ENCODE peak calls at places on chromosomes 13 and 19, in five cellular contexts. F is IMR-90, W is mesenchymal stem cell, P is H1, C is neuronal stem cell. Y is an unnamed sample.

GRCh38 chr19:53966931-53967330 is 4.2 kb downstream of the CACNG8 start:
- DNase-seq in C (no peak), P (no peak), W (no peak), F (no peak), Y (no peak)

GRCh38 chr13:23279321-23279720 is 98.5 kb downstream of the SGCG start:
- DNase-seq in C (no peak), F (no peak), P (no peak), W (peak), Y (no peak)

GRCh38 chr19:861756-862528 is 2.5 kb downstream of the CFD start:
- DNase-seq in F (no peak), P (peak), W (peak), C (peak), Y (peak)

GRCh38 chr13:31538067-31539042 is 201.0 kb upstream of the RXFP2 start:
- DNase-seq in C (no peak), F (peak), P (no peak), W (peak), Y (peak)

GRCh38 chr19:50046649-50047503 is 21.1 kb downstream of the ZNF473 start:
- DNase-seq in C (no peak), F (peak), W (no peak), P (no peak), Y (peak)

GRCh38 chr19:18967358-18968146 is 26.5 kb upstream of the HOMER3 start:
- DNase-seq in P (no peak), F (peak), W (peak), C (no peak), Y (peak)

GRCh38 chr13:37207646-37208045 is 102.2 kb upstream of the CSNK1A1L start:
- DNase-seq in P (no peak), W (no peak), C (no peak), F (no peak), Y (no peak)

GRCh38 chr19:5250127-5250659 is 90.4 kb downstream of the PTPRS start:
- DNase-seq in C (no peak), F (no peak), W (no peak), P (no peak), Y (no peak)

GRCh38 chr13:39767791-39768564 is 112.5 kb downstream of the COG6 start:
- DNase-seq in W (no peak), F (no peak), P (no peak), C (no peak), Y (no peak)

GRCh38 chr19:51158474-51159129 is 16.5 kb downstream of the SIGLEC7 start:
- DNase-seq in W (peak), P (peak), C (peak), F (peak), Y (no peak)

GRCh38 chr13:91291078-91291477 is 56.4 kb upstream of the MIR17HG start:
- DNase-seq in F (no peak), P (no peak), W (no peak), C (no peak), Y (no peak)

GRCh38 chr13:44575741-44576395 is at the start of gene TSC22D1:
- DNase-seq in F (peak), P (no peak), C (no peak), W (peak), Y (peak)

GRCh38 chr13:110714798-110715394 is 1.4 kb downstream of the ING1 start:
- DNase-seq in P (no peak), F (peak), W (no peak), C (peak), Y (peak)

GRCh38 chr13:42494157-42494556 is 79.8 kb upstream of the TNFSF11 start:
- DNase-seq in F (no peak), P (no peak), C (no peak), W (peak), Y (no peak)

GRCh38 chr19:6069268-6069771 is 41.0 kb downstream of the RFX2 start:
- DNase-seq in P (no peak), C (no peak), W (no peak), F (no peak), Y (no peak)

GRCh38 chr19:15902254-15902653 is 4.4 kb upstream of the CYP4F2 start:
- DNase-seq in C (no peak), F (no peak), P (no peak), W (no peak), Y (no peak)

GRCh38 chr13:104683789-104684188 is 1617.6 kb upstream of the SLC10A2 start:
- DNase-seq in C (no peak), W (no peak), P (no peak), F (no peak), Y (no peak)

GRCh38 chr19:55080915-55081772 is 5.5 kb downstream of the EPS8L1 start:
- DNase-seq in P (peak), F (peak), W (peak), C (no peak), Y (peak)

GRCh38 chr13:112113355-112113754 is 46.4 kb downstream of the SOX1 start:
- DNase-seq in W (no peak), F (no peak), C (no peak), P (no peak), Y (no peak)

GRCh38 chr13:87497426-87497825 is 173.7 kb upstream of the SLITRK5 start:
- DNase-seq in F (no peak), P (no peak), C (no peak), W (no peak), Y (no peak)

GRCh38 chr13:91719033-91719432 is 320.6 kb downstream of the GPC5 start:
- DNase-seq in C (no peak), F (peak), W (peak), P (no peak), Y (no peak)

GRCh38 chr13:40152145-40152544 is 496.7 kb downstream of the COG6 start:
- DNase-seq in F (peak), P (no peak), W (peak), C (no peak), Y (no peak)

GRCh38 chr19:33273881-33274662 is 28.3 kb downstream of the CEBPA start:
- DNase-seq in W (peak), C (no peak), P (no peak), F (peak), Y (no peak)

GRCh38 chr13:79346300-79346914 is 59.6 kb downstream of the RBM26 start:
- DNase-seq in F (no peak), P (no peak), C (no peak), W (no peak), Y (no peak)

GRCh38 chr13:110278859-110279258 is 28.1 kb downstream of the COL4A1 start:
- DNase-seq in F (no peak), W (no peak), P (no peak), C (no peak), Y (no peak)

GRCh38 chr19:55820037-55820436 is 11.8 kb downstream of the NLRP11 start:
- DNase-seq in W (no peak), F (no peak), C (no peak), P (no peak), Y (no peak)

GRCh38 chr13:109859898-109860297 is 73.5 kb upstream of the IRS2 start:
- DNase-seq in P (no peak), F (no peak), C (no peak), W (no peak), Y (no peak)

GRCh38 chr13:36302289-36302688 is 4.7 kb upstream of the CCDC169 start:
- DNase-seq in F (no peak), P (no peak), W (no peak), C (no peak), Y (peak)

GRCh38 chr19:1104452-1105216 is 840 bp downstream of the GPX4 start:
- DNase-seq in P (no peak), W (peak), C (peak), F (peak), Y (peak)

GRCh38 chr13:26095846-26096245 is 44.0 kb upstream of the SHISA2 start:
- DNase-seq in F (no peak), C (no peak), P (no peak), W (no peak), Y (peak)

GRCh38 chr19:48249502-48250014 is 6.2 kb downstream of the CARD8 start:
- DNase-seq in W (peak), F (no peak), C (no peak), P (no peak), Y (no peak)

GRCh38 chr13:21124853-21125252 is 51.5 kb downstream of the SKA3 start:
- DNase-seq in F (peak), P (no peak), W (peak), C (no peak), Y (no peak)
- H3K14ac ChIP-seq in F (no peak), P (no peak), W (no peak), C (no peak), Y (no peak)

GRCh38 chr13:95644611-95645052 is at the start of gene DZIP1:
- DNase-seq in C (peak), P (peak), W (peak), F (peak), Y (peak)
- H2BK5ac ChIP-seq in C (peak), P (no peak), W (peak), F (peak), Y (peak)

GRCh38 chr13:46556380-46556779 is 3.4 kb downstream of the LRCH1 start:
- DNase-seq in W (no peak), F (no peak), P (no peak), C (no peak), Y (no peak)
- H3K4me3 ChIP-seq in W (no peak), F (no peak), P (no peak), C (no peak), Y (no peak)

GRCh38 chr19:56930647-56931592 is 90.4 kb upstream of the PEG3 start:
- DNase-seq in P (no peak), W (no peak), F (no peak), C (no peak), Y (no peak)
- H3K14ac ChIP-seq in P (no peak), W (no peak), F (no peak), C (no peak), Y (no peak)

GRCh38 chr19:12784394-12784870 is 6.9 kb upstream of the JUNB start:
- DNase-seq in F (peak), W (peak), C (no peak), P (no peak), Y (no peak)

GRCh38 chr19:12785431-12786011 is 5.8 kb upstream of the JUNB start:
- DNase-seq in W (no peak), P (no peak), F (no peak), C (no peak), Y (no peak)

GRCh38 chr19:12783849-12784393 is 7.4 kb upstream of the JUNB start:
- DNase-seq in C (no peak), W (peak), P (no peak), F (no peak), Y (no peak)

GRCh38 chr19:12786149-12786870 is 5.0 kb upstream of the JUNB start:
- DNase-seq in P (no peak), C (no peak), W (peak), F (no peak), Y (peak)

GRCh38 chr19:12784871-12785430 is 6.3 kb upstream of the JUNB start:
- DNase-seq in C (no peak), F (peak), W (peak), P (no peak), Y (no peak)
- H2BK5ac ChIP-seq in C (no peak), F (peak), W (no peak), P (peak), Y (peak)

DNA sequence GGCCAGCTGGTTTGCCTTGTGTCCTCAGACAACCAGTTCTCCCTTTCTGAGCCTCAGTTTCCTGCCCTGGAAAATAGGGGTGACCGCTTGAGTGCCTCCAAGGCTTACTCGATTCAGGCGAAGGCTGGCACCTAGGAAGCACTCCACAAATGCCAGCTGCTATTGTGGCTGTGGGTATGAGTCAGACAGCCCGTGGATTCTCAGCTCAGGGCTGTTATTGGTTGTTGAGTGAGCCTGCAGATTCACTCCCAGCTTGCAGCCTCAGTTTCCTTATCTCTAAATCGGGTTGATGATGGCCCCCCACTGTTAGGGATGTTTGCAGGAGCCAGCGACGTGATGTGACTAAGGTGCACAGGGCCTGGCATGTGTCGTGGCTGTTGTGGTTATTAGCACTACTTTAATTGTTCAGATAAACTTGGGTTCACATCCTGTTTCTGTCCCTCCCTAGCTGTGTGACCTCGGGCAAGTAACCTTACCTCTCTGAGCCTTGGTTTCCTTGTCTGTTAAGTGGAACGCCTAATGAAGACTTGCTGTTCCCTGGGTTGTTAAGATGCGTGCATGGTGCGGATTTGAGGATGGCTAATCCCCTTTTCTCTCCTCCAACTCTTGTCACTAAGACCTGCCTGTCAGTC is 2.4 kb downstream of the MARK4 start:
- DNase-seq in P (no peak), W (no peak), C (no peak), F (peak), Y (no peak)
- H3K4me3 ChIP-seq in P (no peak), W (peak), C (no peak), F (no peak), Y (no peak)

DNA sequence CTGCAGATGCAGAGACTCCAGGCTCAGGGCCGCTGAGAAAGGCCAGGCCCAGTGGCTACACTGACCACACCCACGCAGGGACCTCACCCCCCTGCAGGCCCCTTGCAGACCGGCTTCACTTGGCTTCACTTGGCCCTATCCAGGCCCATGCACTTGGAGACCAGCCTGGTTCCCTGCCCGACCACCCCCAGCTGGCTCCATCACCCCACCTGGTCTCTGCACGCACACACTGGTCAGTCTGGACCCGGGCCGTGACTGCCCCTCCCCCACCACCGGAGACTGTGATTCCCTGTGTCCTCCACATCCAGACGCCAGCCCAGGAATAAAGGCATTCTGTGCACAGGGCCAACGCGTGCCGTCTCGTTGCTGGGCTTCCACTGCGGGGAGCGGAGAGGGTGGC is 4.9 kb upstream of the EBI3 start:
- DNase-seq in F (no peak), W (no peak), P (no peak), C (no peak), Y (no peak)
- H3K14ac ChIP-seq in F (no peak), W (no peak), P (no peak), C (peak), Y (no peak)

GRCh38 chr19:44590245-44591059 is 22.9 kb upstream of the IGSF23 start:
- DNase-seq in W (no peak), F (no peak), C (no peak), P (no peak), Y (peak)
- H2BK5ac ChIP-seq in W (no peak), F (peak), C (no peak), P (no peak), Y (peak)

GRCh38 chr19:40686882-40687524 is 3.4 kb downstream of the NUMBL start:
- DNase-seq in W (no peak), F (no peak), C (no peak), P (no peak), Y (no peak)
- H3K4me3 ChIP-seq in W (no peak), F (no peak), C (no peak), P (no peak), Y (no peak)